ENCODE peak calls at places on chromosome 4, in eight cellular contexts. P is CD8-positive, alpha-beta memory T cell; S is HFF-Myc; W is lower leg skin; U is NCI-H1930; Y is ascending aorta; J is SK-MEL-5; X is GM06990. K is an unnamed sample.
A peak's percentile ranks its signal among the peaks of the same experiment; 100 is the strongest.

GRCh38 chr4:102174800-102175199 is 170.5 kb downstream of the SLC39A8 start:
- DNase-seq in P (no peak), S (no peak), W (no peak), U (no peak), Y (no peak), J (peak; percentile 81), X (no peak), K (no peak)

GRCh38 chr4:14749910-14750309 is 252.4 kb upstream of the CPEB2 start:
- DNase-seq in P (no peak), S (no peak), W (no peak), U (no peak), Y (no peak), J (peak; percentile 62), X (no peak), K (no peak)

GRCh38 chr4:138301536-138301935 is 59.4 kb upstream of the SLC7A11 start:
- DNase-seq in P (no peak), S (no peak), W (no peak), U (no peak), Y (no peak), J (peak; percentile 19), X (no peak), K (no peak)

GRCh38 chr4:59062970-59063369 is 1952.8 kb upstream of the IGFBP7 start:
- DNase-seq in P (no peak), S (no peak), W (no peak), U (no peak), Y (no peak), J (no peak), X (no peak), K (no peak)

GRCh38 chr4:13888112-13888511 is 260.6 kb upstream of the BOD1L1 start:
- DNase-seq in P (no peak), S (no peak), W (no peak), U (no peak), Y (no peak), J (no peak), X (no peak), K (no peak)

GRCh38 chr4:107133965-107134364 is 97.9 kb upstream of the DKK2 start:
- DNase-seq in P (no peak), S (no peak), W (no peak), U (no peak), Y (no peak), J (no peak), X (no peak), K (no peak)

GRCh38 chr4:108473163-108473720 is 147.1 kb upstream of the RPL34 start:
- DNase-seq in P (no peak), S (no peak), W (no peak), U (no peak), Y (no peak), J (peak; percentile 20), X (no peak), K (no peak)

GRCh38 chr4:86338989-86339388 is 20.9 kb downstream of the MAPK10 start:
- DNase-seq in P (no peak), S (peak; percentile 48), W (no peak), U (no peak), Y (no peak), J (no peak), X (no peak), K (no peak)

GRCh38 chr4:149999485-150000074 is 78.7 kb upstream of the DCLK2 start:
- DNase-seq in P (no peak), S (peak; percentile 59), W (no peak), U (no peak), Y (no peak), J (peak; percentile 64), X (peak; percentile 17), K (no peak)

GRCh38 chr4:20944961-20945360 is 244.7 kb downstream of the PACRGL start:
- DNase-seq in P (no peak), S (no peak), W (no peak), U (no peak), Y (no peak), J (no peak), X (no peak), K (no peak)

GRCh38 chr4:185304944-185305690 is 90.6 kb downstream of the LRP2BP start:
- DNase-seq in P (no peak), S (peak; percentile 7), W (no peak), U (peak; percentile 11), Y (no peak), J (peak; percentile 84), X (peak; percentile 68), K (no peak)

GRCh38 chr4:112422644-112423043 is 93.3 kb downstream of the NEUROG2 start:
- DNase-seq in P (no peak), S (no peak), W (no peak), U (no peak), Y (no peak), J (no peak), X (no peak), K (no peak)

GRCh38 chr4:125393825-125394224 is 79.1 kb downstream of the FAT4 start:
- DNase-seq in P (no peak), S (no peak), W (no peak), U (no peak), Y (no peak), J (no peak), X (no peak), K (no peak)

GRCh38 chr4:39469429-39470077 is 10.7 kb downstream of the LIAS start:
- DNase-seq in P (peak; percentile 11), S (peak; percentile 74), W (no peak), U (peak; percentile 7), Y (peak; percentile 80), J (peak; percentile 92), X (peak; percentile 69), K (peak; percentile 45)

GRCh38 chr4:126230244-126230643 is 915.5 kb downstream of the FAT4 start:
- DNase-seq in P (no peak), S (no peak), W (no peak), U (no peak), Y (no peak), J (no peak), X (no peak), K (no peak)

GRCh38 chr4:10983885-10984284 is 299.3 kb upstream of the CLNK start:
- DNase-seq in P (no peak), S (no peak), W (no peak), U (no peak), Y (no peak), J (no peak), X (no peak), K (no peak)

GRCh38 chr4:67234296-67234695 is 311.0 kb downstream of the CENPC start:
- DNase-seq in P (no peak), S (no peak), W (no peak), U (no peak), Y (no peak), J (no peak), X (no peak), K (no peak)